ENCODE peak calls at places on chromosomes 11 and 22, in ten cellular contexts. W is neural progenitor cell; A is A673; U is EL; S is thyroid gland; M is stimulated activated CD8-positive, alpha-beta memory T cell treated with anti-CD3 and anti-CD28 coated beads, Interleukin-7, amount 100 ng/mL, for 4 hours; T is Caki2; P is body of pancreas; V is naive thymus-derived CD8-positive, alpha-beta T cell; X is MV-4-11. Q is an unnamed sample.
A peak's percentile ranks its signal among the peaks of the same experiment; 100 is the strongest.

GRCh38 chr11:128522943-128523518 is 64.3 kb downstream of the ETS1 start:
- DNase-seq in W (no peak), V (peak; percentile 70), M (peak; percentile 53), P (no peak), S (no peak), X (no peak), A (no peak), U (no peak), T (no peak), Q (peak; percentile 28)

GRCh38 chr11:44868455-44869421 is 81.9 kb downstream of the TP53I11 start:
- DNase-seq in W (no peak), M (no peak), U (no peak), A (no peak), V (no peak), S (no peak), T (no peak), X (no peak), P (no peak), Q (no peak)

GRCh38 chr22:24926428-24926725 is 20.1 kb downstream of the LHFPL7 start:
- DNase-seq in M (no peak), W (no peak), S (no peak), T (no peak), A (no peak), P (no peak), X (no peak), V (no peak), U (no peak), Q (no peak)

GRCh38 chr11:125423247-125423849 is 72.7 kb downstream of the FEZ1 start:
- DNase-seq in P (no peak), S (no peak), U (no peak), W (no peak), X (no peak), V (no peak), M (no peak), A (no peak), T (no peak), Q (no peak)

GRCh38 chr22:30574095-30574981 is at the start of gene GAL3ST1:
- DNase-seq in X (no peak), S (no peak), W (peak; percentile 80), M (no peak), T (no peak), A (no peak), V (no peak), P (peak; percentile 75), U (no peak), Q (no peak)

GRCh38 chr22:37195921-37196320 is 7.9 kb upstream of the C1QTNF6 start:
- DNase-seq in X (no peak), U (peak; percentile 37), M (no peak), V (no peak), W (no peak), A (no peak), S (no peak), P (no peak), T (no peak), Q (no peak)

GRCh38 chr11:66677599-66678375 is at the start of gene RBM4B:
- DNase-seq in T (peak; percentile 94), U (peak; percentile 96), S (peak; percentile 97), X (peak; percentile 91), M (peak; percentile 92), V (peak; percentile 96), P (peak; percentile 95), W (peak; percentile 98), A (peak; percentile 99), Q (peak; percentile 96)

GRCh38 chr22:27461470-27461869 is 340.1 kb downstream of the MN1 start:
- DNase-seq in A (no peak), P (peak; percentile 21), W (peak; percentile 90), U (peak; percentile 99), V (no peak), M (no peak), X (no peak), T (peak; percentile 47), S (no peak), Q (no peak)

GRCh38 chr11:5123802-5124521 is 14.2 kb downstream of the OR52A5 start:
- DNase-seq in W (peak; percentile 79), P (peak; percentile 64), T (peak; percentile 35), U (peak; percentile 72), M (peak; percentile 2), A (peak; percentile 80), X (peak; percentile 55), S (peak; percentile 51), V (peak; percentile 30), Q (no peak)

GRCh38 chr11:38553033-38553432 is 1955.0 kb upstream of the RAG2 start:
- DNase-seq in S (no peak), X (no peak), T (no peak), A (peak; percentile 33), W (no peak), M (no peak), V (no peak), P (no peak), U (no peak), Q (no peak)

GRCh38 chr11:7220636-7221035 is 31.1 kb upstream of the SYT9 start:
- DNase-seq in W (no peak), V (no peak), P (no peak), S (no peak), U (no peak), A (no peak), T (no peak), M (no peak), X (no peak), Q (no peak)

GRCh38 chr11:126112547-126112946 is 49.9 kb upstream of the CDON start:
- DNase-seq in A (peak; percentile 72), T (no peak), M (no peak), U (no peak), S (no peak), X (no peak), W (no peak), P (no peak), V (no peak), Q (no peak)

GRCh38 chr11:102589047-102589459 is 36.1 kb downstream of the MMP20 start:
- DNase-seq in P (no peak), S (no peak), V (no peak), M (no peak), X (peak; percentile 59), T (no peak), W (no peak), U (no peak), A (no peak), Q (no peak)

GRCh38 chr11:10181811-10182210 is 112.2 kb downstream of the SBF2 start:
- DNase-seq in W (no peak), X (peak; percentile 3), V (no peak), S (no peak), P (no peak), M (no peak), A (peak; percentile 51), T (peak; percentile 12), U (peak; percentile 37), Q (no peak)

GRCh38 chr11:119236891-119237290 is 30.8 kb downstream of the CBL start:
- DNase-seq in P (no peak), S (no peak), M (no peak), A (no peak), U (peak; percentile 60), X (no peak), W (no peak), V (no peak), T (no peak), Q (no peak)

GRCh38 chr11:59271247-59271755 is 58.6 kb upstream of the MPEG1 start:
- DNase-seq in M (no peak), X (no peak), U (no peak), P (no peak), W (no peak), A (no peak), V (no peak), T (no peak), S (no peak), Q (no peak)

GRCh38 chr11:3094223-3094824 is 37.1 kb upstream of the CARS1 start:
- DNase-seq in X (no peak), S (no peak), W (no peak), T (no peak), U (no peak), M (no peak), V (no peak), P (no peak), A (no peak), Q (no peak)